ENCODE peak calls at places on chromosomes 7 and 10, in eight cellular contexts. One of them, this sample, is unnamed.

GRCh38 chr10:103040424-103040823 is 122.3 kb downstream of the CNNM2 start:
- DNase-seq in GM12865: no peak
- DNase-seq in upper lobe of right lung: no peak
- DNase-seq in heart left ventricle: no peak
- DNase-seq in HCT116: no peak
- DNase-seq in hepatocyte: no peak
- DNase-seq in HL-60: no peak
- DNase-seq in astrocyte: peak; percentile 90
- DNase-seq in this sample: peak; percentile 27

GRCh38 chr7:158495256-158495655 is 92.4 kb downstream of the PTPRN2 start:
- DNase-seq in GM12865: no peak
- DNase-seq in upper lobe of right lung: no peak
- DNase-seq in heart left ventricle: no peak
- DNase-seq in HCT116: no peak
- DNase-seq in hepatocyte: no peak
- DNase-seq in HL-60: no peak
- DNase-seq in astrocyte: no peak
- DNase-seq in this sample: no peak

GRCh38 chr7:132247995-132248618 is 328.2 kb downstream of the PLXNA4 start:
- DNase-seq in GM12865: no peak
- DNase-seq in upper lobe of right lung: no peak
- DNase-seq in heart left ventricle: no peak
- DNase-seq in HCT116: no peak
- DNase-seq in hepatocyte: no peak
- DNase-seq in HL-60: no peak
- DNase-seq in astrocyte: no peak
- DNase-seq in this sample: no peak

GRCh38 chr7:1937252-1937605 is 267.2 kb downstream of the ELFN1 start:
- DNase-seq in GM12865: no peak
- DNase-seq in upper lobe of right lung: no peak
- DNase-seq in heart left ventricle: peak; percentile 55
- DNase-seq in HCT116: no peak
- DNase-seq in hepatocyte: no peak
- DNase-seq in HL-60: no peak
- DNase-seq in astrocyte: no peak
- DNase-seq in this sample: no peak

GRCh38 chr10:59536151-59536550 is 173.5 kb downstream of the SLC16A9 start:
- DNase-seq in GM12865: no peak
- DNase-seq in upper lobe of right lung: no peak
- DNase-seq in heart left ventricle: no peak
- DNase-seq in HCT116: no peak
- DNase-seq in hepatocyte: peak; percentile 32
- DNase-seq in HL-60: no peak
- DNase-seq in astrocyte: peak; percentile 86
- DNase-seq in this sample: peak; percentile 86

GRCh38 chr7:93048136-93048930 is 69.4 kb downstream of the SAMD9 start:
- DNase-seq in GM12865: no peak
- DNase-seq in upper lobe of right lung: no peak
- DNase-seq in heart left ventricle: no peak
- DNase-seq in HCT116: no peak
- DNase-seq in hepatocyte: no peak
- DNase-seq in HL-60: no peak
- DNase-seq in astrocyte: no peak
- DNase-seq in this sample: peak; percentile 72

GRCh38 chr10:5527332-5528200 is 2.8 kb downstream of the CALML3 start:
- DNase-seq in GM12865: no peak
- DNase-seq in upper lobe of right lung: peak; percentile 52
- DNase-seq in heart left ventricle: peak; percentile 34
- DNase-seq in HCT116: no peak
- DNase-seq in hepatocyte: no peak
- DNase-seq in HL-60: no peak
- DNase-seq in astrocyte: no peak
- DNase-seq in this sample: no peak

GRCh38 chr10:23472181-23472580 is 33.3 kb downstream of the OTUD1 start:
- DNase-seq in GM12865: no peak
- DNase-seq in upper lobe of right lung: no peak
- DNase-seq in heart left ventricle: no peak
- DNase-seq in HCT116: no peak
- DNase-seq in hepatocyte: no peak
- DNase-seq in HL-60: no peak
- DNase-seq in astrocyte: no peak
- DNase-seq in this sample: no peak

GRCh38 chr10:11879387-11880168 is 56.4 kb downstream of the PROSER2 start:
- DNase-seq in GM12865: no peak
- DNase-seq in upper lobe of right lung: no peak
- DNase-seq in heart left ventricle: peak; percentile 46
- DNase-seq in HCT116: no peak
- DNase-seq in hepatocyte: no peak
- DNase-seq in HL-60: no peak
- DNase-seq in astrocyte: no peak
- DNase-seq in this sample: no peak

GRCh38 chr7:2105917-2106316 is 126.8 kb downstream of the MAD1L1 start:
- DNase-seq in GM12865: no peak
- DNase-seq in upper lobe of right lung: no peak
- DNase-seq in heart left ventricle: no peak
- DNase-seq in HCT116: no peak
- DNase-seq in hepatocyte: no peak
- DNase-seq in HL-60: no peak
- DNase-seq in astrocyte: no peak
- DNase-seq in this sample: no peak

GRCh38 chr7:1105189-1105588 is 17.3 kb downstream of the GPER1 start:
- DNase-seq in GM12865: peak; percentile 86
- DNase-seq in upper lobe of right lung: no peak
- DNase-seq in heart left ventricle: no peak
- DNase-seq in HCT116: no peak
- DNase-seq in hepatocyte: no peak
- DNase-seq in HL-60: no peak
- DNase-seq in astrocyte: no peak
- DNase-seq in this sample: no peak

GRCh38 chr10:72821606-72822005 is 71.9 kb upstream of the OIT3 start:
- DNase-seq in GM12865: no peak
- DNase-seq in upper lobe of right lung: no peak
- DNase-seq in heart left ventricle: no peak
- DNase-seq in HCT116: no peak
- DNase-seq in hepatocyte: no peak
- DNase-seq in HL-60: no peak
- DNase-seq in astrocyte: peak; percentile 22
- DNase-seq in this sample: no peak

GRCh38 chr10:79074732-79075131 is 6.0 kb downstream of the ZMIZ1 start:
- DNase-seq in GM12865: no peak
- DNase-seq in upper lobe of right lung: peak; percentile 74
- DNase-seq in heart left ventricle: no peak
- DNase-seq in HCT116: no peak
- DNase-seq in hepatocyte: no peak
- DNase-seq in HL-60: no peak
- DNase-seq in astrocyte: no peak
- DNase-seq in this sample: no peak

GRCh38 chr7:41787951-41788350 is 85.1 kb upstream of the INHBA start:
- DNase-seq in GM12865: no peak
- DNase-seq in upper lobe of right lung: no peak
- DNase-seq in heart left ventricle: no peak
- DNase-seq in HCT116: no peak
- DNase-seq in hepatocyte: no peak
- DNase-seq in HL-60: no peak
- DNase-seq in astrocyte: no peak
- DNase-seq in this sample: no peak

GRCh38 chr7:85111761-85112160 is 75.1 kb downstream of the SEMA3D start:
- DNase-seq in GM12865: no peak
- DNase-seq in upper lobe of right lung: no peak
- DNase-seq in heart left ventricle: no peak
- DNase-seq in HCT116: no peak
- DNase-seq in hepatocyte: no peak
- DNase-seq in HL-60: no peak
- DNase-seq in astrocyte: peak; percentile 73
- DNase-seq in this sample: no peak

GRCh38 chr10:114605155-114605797 is 52.8 kb downstream of the ABLIM1 start:
- DNase-seq in GM12865: no peak
- DNase-seq in upper lobe of right lung: no peak
- DNase-seq in heart left ventricle: no peak
- DNase-seq in HCT116: no peak
- DNase-seq in hepatocyte: no peak
- DNase-seq in HL-60: no peak
- DNase-seq in astrocyte: no peak
- DNase-seq in this sample: peak; percentile 28

DNA sequence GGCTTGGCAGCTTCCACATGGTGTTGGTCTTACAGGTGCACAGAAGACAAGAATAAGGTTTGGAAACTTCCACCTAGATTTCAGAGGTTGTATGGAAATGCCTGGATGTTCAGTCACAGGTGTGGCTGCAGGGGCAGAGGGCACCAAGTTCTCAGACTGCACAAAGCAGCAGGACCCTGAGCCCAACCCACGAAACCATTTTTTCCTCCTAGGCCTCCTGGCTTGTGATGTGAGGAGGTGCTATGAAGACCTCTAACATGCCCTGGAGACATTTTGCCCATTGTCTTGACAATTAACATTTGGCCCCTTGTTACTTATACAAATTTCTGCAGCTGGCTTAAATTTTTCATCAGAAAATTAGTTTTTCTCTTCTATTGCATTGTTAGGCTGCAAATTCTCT is 107.7 kb upstream of the DIP2C start:
- DNase-seq in GM12865: no peak
- DNase-seq in upper lobe of right lung: no peak
- DNase-seq in heart left ventricle: no peak
- DNase-seq in HCT116: no peak
- DNase-seq in hepatocyte: no peak
- DNase-seq in HL-60: no peak
- DNase-seq in astrocyte: no peak
- DNase-seq in this sample: no peak
- H3K4me3 ChIP-seq in GM12865: no peak overlapping the region
- H3K4me3 ChIP-seq in upper lobe of right lung: no peak overlapping the region
- H3K4me3 ChIP-seq in heart left ventricle: no peak overlapping the region
- H3K4me3 ChIP-seq in HCT116: no peak overlapping the region
- H3K4me3 ChIP-seq in hepatocyte: no peak overlapping the region
- H3K4me3 ChIP-seq in HL-60: no peak overlapping the region
- H3K4me3 ChIP-seq in astrocyte: no peak overlapping the region
- H3K4me3 ChIP-seq in this sample: no peak overlapping the region

GRCh38 chr10:70542565-70542938 is 60.0 kb downstream of the PRF1 start:
- DNase-seq in GM12865: no peak
- DNase-seq in upper lobe of right lung: no peak
- DNase-seq in heart left ventricle: no peak
- DNase-seq in HCT116: no peak
- DNase-seq in hepatocyte: no peak
- DNase-seq in HL-60: no peak
- DNase-seq in astrocyte: no peak
- DNase-seq in this sample: no peak
- TF ChIP-seq CTCF in GM12865: peak; percentile 1
- TF ChIP-seq CTCF in upper lobe of right lung: peak; percentile 11
- TF ChIP-seq CTCF in heart left ventricle: peak; percentile 14
- TF ChIP-seq CTCF in HCT116: no peak
- TF ChIP-seq CTCF in hepatocyte: peak; percentile 12
- TF ChIP-seq CTCF in HL-60: no peak
- TF ChIP-seq CTCF in astrocyte: peak; percentile 12
- TF ChIP-seq CTCF in this sample: peak; percentile 7

DNA sequence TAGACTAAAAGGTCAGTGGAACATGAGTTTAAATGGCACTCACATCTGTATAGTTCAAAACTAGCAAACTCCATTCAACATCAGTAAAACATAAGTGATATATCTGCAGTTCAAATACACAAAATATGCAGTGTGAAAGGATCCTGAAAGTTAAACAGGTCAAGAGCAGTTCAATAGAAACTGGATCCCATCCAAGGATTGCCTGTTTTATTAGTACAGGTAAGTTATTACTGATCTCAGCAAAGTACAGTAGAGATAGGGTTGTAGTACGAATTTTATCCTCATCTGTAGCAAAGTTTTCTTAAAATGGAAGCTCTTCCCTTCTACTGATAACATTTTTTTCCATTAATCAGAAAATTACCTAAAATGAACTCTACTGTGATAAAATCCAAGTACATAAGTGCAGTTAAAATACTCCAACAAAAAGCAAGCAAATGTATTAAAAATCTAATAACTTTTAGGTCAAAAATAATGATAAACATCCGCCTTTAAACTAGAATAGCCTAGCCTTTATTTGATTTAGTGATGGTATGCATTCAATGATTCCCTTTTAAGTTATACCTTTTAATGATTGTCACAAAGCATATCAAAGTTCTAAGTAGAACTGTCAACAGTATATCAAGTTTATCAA is 2.2 kb downstream of the ZNF800 start:
- DNase-seq in GM12865: no peak
- DNase-seq in upper lobe of right lung: no peak
- DNase-seq in heart left ventricle: no peak
- DNase-seq in HCT116: no peak
- DNase-seq in hepatocyte: no peak
- DNase-seq in HL-60: no peak
- DNase-seq in astrocyte: no peak
- DNase-seq in this sample: no peak
- H3K4me3 ChIP-seq in GM12865: peak overlapping the region; percentile 93
- H3K4me3 ChIP-seq in upper lobe of right lung: no peak overlapping the region
- H3K4me3 ChIP-seq in heart left ventricle: no peak overlapping the region
- H3K4me3 ChIP-seq in HCT116: no peak overlapping the region
- H3K4me3 ChIP-seq in hepatocyte: no peak overlapping the region
- H3K4me3 ChIP-seq in HL-60: no peak overlapping the region
- H3K4me3 ChIP-seq in astrocyte: no peak overlapping the region
- H3K4me3 ChIP-seq in this sample: no peak overlapping the region

GRCh38 chr10:31508882-31509281 is 189.9 kb downstream of the ZEB1 start:
- DNase-seq in GM12865: no peak
- DNase-seq in upper lobe of right lung: no peak
- DNase-seq in heart left ventricle: no peak
- DNase-seq in HCT116: no peak
- DNase-seq in hepatocyte: no peak
- DNase-seq in HL-60: no peak
- DNase-seq in astrocyte: peak; percentile 63
- DNase-seq in this sample: no peak

GRCh38 chr10:31507427-31507826 is 188.4 kb downstream of the ZEB1 start:
- DNase-seq in GM12865: no peak
- DNase-seq in upper lobe of right lung: no peak
- DNase-seq in heart left ventricle: no peak
- DNase-seq in HCT116: no peak
- DNase-seq in hepatocyte: no peak
- DNase-seq in HL-60: no peak
- DNase-seq in astrocyte: no peak
- DNase-seq in this sample: no peak

GRCh38 chr10:31509989-31510388 is 191.0 kb downstream of the ZEB1 start:
- DNase-seq in GM12865: no peak
- DNase-seq in upper lobe of right lung: no peak
- DNase-seq in heart left ventricle: no peak
- DNase-seq in HCT116: no peak
- DNase-seq in hepatocyte: no peak
- DNase-seq in HL-60: no peak
- DNase-seq in astrocyte: no peak
- DNase-seq in this sample: no peak

GRCh38 chr10:31508234-31508633 is 189.2 kb downstream of the ZEB1 start:
- DNase-seq in GM12865: no peak
- DNase-seq in upper lobe of right lung: no peak
- DNase-seq in heart left ventricle: no peak
- DNase-seq in HCT116: no peak
- DNase-seq in hepatocyte: no peak
- DNase-seq in HL-60: no peak
- DNase-seq in astrocyte: no peak
- DNase-seq in this sample: no peak
- TF ChIP-seq CTCF in GM12865: no peak
- TF ChIP-seq CTCF in upper lobe of right lung: no peak
- TF ChIP-seq CTCF in heart left ventricle: no peak
- TF ChIP-seq CTCF in HCT116: no peak
- TF ChIP-seq CTCF in hepatocyte: no peak
- TF ChIP-seq CTCF in HL-60: no peak
- TF ChIP-seq CTCF in astrocyte: no peak
- TF ChIP-seq CTCF in this sample: no peak